ENCODE peak calls at places on chromosome X, in seven cellular contexts. One of them, this sample, is unnamed.

GRCh38 chrX:118520206-118520857 is 24.7 kb downstream of the DOCK11 start:
- DNase-seq in NB4: no peak
- DNase-seq in HepG2: no peak
- DNase-seq in pancreas: no peak
- DNase-seq in SK-N-SH: no peak
- DNase-seq in brain microvascular endothelial cell: peak; percentile 51
- DNase-seq in esophagus muscularis mucosa: no peak
- DNase-seq in this sample: no peak

GRCh38 chrX:11474576-11474975 is 181.4 kb downstream of the AMELX start:
- DNase-seq in pancreas: no peak
- DNase-seq in HepG2: no peak
- DNase-seq in esophagus muscularis mucosa: no peak
- DNase-seq in NB4: no peak
- DNase-seq in SK-N-SH: no peak
- DNase-seq in brain microvascular endothelial cell: no peak
- DNase-seq in this sample: no peak

GRCh38 chrX:101136235-101136634 is 38.2 kb downstream of the CENPI start:
- DNase-seq in brain microvascular endothelial cell: no peak
- DNase-seq in NB4: no peak
- DNase-seq in HepG2: no peak
- DNase-seq in SK-N-SH: no peak
- DNase-seq in pancreas: no peak
- DNase-seq in esophagus muscularis mucosa: no peak
- DNase-seq in this sample: no peak

GRCh38 chrX:1453951-1454785 is 1.5 kb upstream of the ASMTL start:
- DNase-seq in HepG2: peak; percentile 70
- DNase-seq in pancreas: peak; percentile 89
- DNase-seq in SK-N-SH: peak; percentile 85
- DNase-seq in NB4: peak; percentile 82
- DNase-seq in esophagus muscularis mucosa: peak; percentile 97
- DNase-seq in brain microvascular endothelial cell: peak; percentile 62
- DNase-seq in this sample: peak; percentile 87

GRCh38 chrX:48972214-48973164 is 845 bp upstream of the KCND1 start:
- DNase-seq in esophagus muscularis mucosa: no peak
- DNase-seq in NB4: peak; percentile 57
- DNase-seq in pancreas: no peak
- DNase-seq in HepG2: peak; percentile 16
- DNase-seq in SK-N-SH: peak; percentile 70
- DNase-seq in brain microvascular endothelial cell: peak; percentile 37
- DNase-seq in this sample: peak; percentile 47

GRCh38 chrX:69088171-69088938 is 76.9 kb downstream of the PJA1 start:
- DNase-seq in esophagus muscularis mucosa: no peak
- DNase-seq in NB4: no peak
- DNase-seq in SK-N-SH: peak; percentile 62
- DNase-seq in pancreas: peak; percentile 37
- DNase-seq in HepG2: no peak
- DNase-seq in brain microvascular endothelial cell: no peak
- DNase-seq in this sample: no peak

GRCh38 chrX:23554304-23554703 is 113.0 kb upstream of the PRDX4 start:
- DNase-seq in esophagus muscularis mucosa: no peak
- DNase-seq in pancreas: no peak
- DNase-seq in NB4: peak; percentile 46
- DNase-seq in HepG2: peak; percentile 6
- DNase-seq in SK-N-SH: peak; percentile 10
- DNase-seq in brain microvascular endothelial cell: peak; percentile 7
- DNase-seq in this sample: peak; percentile 47

GRCh38 chrX:30521440-30522182 is 56.0 kb downstream of the TASL start:
- DNase-seq in HepG2: no peak
- DNase-seq in esophagus muscularis mucosa: no peak
- DNase-seq in SK-N-SH: no peak
- DNase-seq in NB4: no peak
- DNase-seq in pancreas: no peak
- DNase-seq in brain microvascular endothelial cell: peak; percentile 63
- DNase-seq in this sample: no peak

GRCh38 chrX:22349116-22349515 is 76.4 kb downstream of the CBLL2 start:
- DNase-seq in brain microvascular endothelial cell: no peak
- DNase-seq in pancreas: no peak
- DNase-seq in NB4: no peak
- DNase-seq in HepG2: no peak
- DNase-seq in SK-N-SH: no peak
- DNase-seq in esophagus muscularis mucosa: no peak
- DNase-seq in this sample: no peak

GRCh38 chrX:154986826-154987575 is 35.5 kb downstream of the F8 start:
- DNase-seq in pancreas: no peak
- DNase-seq in brain microvascular endothelial cell: no peak
- DNase-seq in NB4: peak; percentile 8
- DNase-seq in HepG2: no peak
- DNase-seq in SK-N-SH: no peak
- DNase-seq in esophagus muscularis mucosa: no peak
- DNase-seq in this sample: peak; percentile 5

GRCh38 chrX:18255059-18255458 is 34.4 kb upstream of the BEND2 start:
- DNase-seq in NB4: no peak
- DNase-seq in SK-N-SH: no peak
- DNase-seq in pancreas: no peak
- DNase-seq in esophagus muscularis mucosa: no peak
- DNase-seq in brain microvascular endothelial cell: no peak
- DNase-seq in HepG2: no peak
- DNase-seq in this sample: peak; percentile 2

GRCh38 chrX:18701621-18702361 is 5.7 kb upstream of the PPEF1 start:
- DNase-seq in HepG2: peak; percentile 4
- DNase-seq in esophagus muscularis mucosa: no peak
- DNase-seq in pancreas: no peak
- DNase-seq in NB4: no peak
- DNase-seq in SK-N-SH: no peak
- DNase-seq in brain microvascular endothelial cell: peak; percentile 40
- DNase-seq in this sample: no peak

GRCh38 chrX:16240231-16240905 is 73.1 kb downstream of the MAGEB17 start:
- DNase-seq in HepG2: no peak
- DNase-seq in NB4: no peak
- DNase-seq in esophagus muscularis mucosa: no peak
- DNase-seq in SK-N-SH: no peak
- DNase-seq in brain microvascular endothelial cell: no peak
- DNase-seq in pancreas: no peak
- DNase-seq in this sample: no peak

GRCh38 chrX:17046478-17047097 is 100.1 kb downstream of the REPS2 start:
- DNase-seq in pancreas: no peak
- DNase-seq in brain microvascular endothelial cell: peak; percentile 76
- DNase-seq in esophagus muscularis mucosa: no peak
- DNase-seq in SK-N-SH: peak; percentile 51
- DNase-seq in HepG2: peak; percentile 41
- DNase-seq in NB4: peak; percentile 71
- DNase-seq in this sample: peak; percentile 60

GRCh38 chrX:56563231-56564116 is at the start of gene UBQLN2:
- DNase-seq in esophagus muscularis mucosa: no peak
- DNase-seq in NB4: peak; percentile 85
- DNase-seq in HepG2: peak; percentile 30
- DNase-seq in SK-N-SH: peak; percentile 77
- DNase-seq in pancreas: peak; percentile 87
- DNase-seq in brain microvascular endothelial cell: peak; percentile 62
- DNase-seq in this sample: peak; percentile 84

GRCh38 chrX:12910851-12911461 is 4.5 kb downstream of the TLR8 start:
- DNase-seq in brain microvascular endothelial cell: no peak
- DNase-seq in NB4: no peak
- DNase-seq in SK-N-SH: no peak
- DNase-seq in esophagus muscularis mucosa: no peak
- DNase-seq in HepG2: no peak
- DNase-seq in pancreas: no peak
- DNase-seq in this sample: no peak

GRCh38 chrX:110034036-110034435 is 31.1 kb downstream of the TMEM164 start:
- DNase-seq in brain microvascular endothelial cell: no peak
- DNase-seq in esophagus muscularis mucosa: no peak
- DNase-seq in pancreas: no peak
- DNase-seq in NB4: no peak
- DNase-seq in SK-N-SH: no peak
- DNase-seq in HepG2: no peak
- DNase-seq in this sample: no peak

GRCh38 chrX:425056-425455 is 38.3 kb upstream of the PPP2R3B start:
- DNase-seq in esophagus muscularis mucosa: no peak
- DNase-seq in NB4: no peak
- DNase-seq in HepG2: no peak
- DNase-seq in SK-N-SH: no peak
- DNase-seq in brain microvascular endothelial cell: no peak
- DNase-seq in pancreas: no peak
- DNase-seq in this sample: no peak

GRCh38 chrX:431032-431431 is 44.3 kb upstream of the PPP2R3B start:
- DNase-seq in esophagus muscularis mucosa: no peak
- DNase-seq in pancreas: no peak
- DNase-seq in NB4: no peak
- DNase-seq in brain microvascular endothelial cell: no peak
- DNase-seq in HepG2: no peak
- DNase-seq in SK-N-SH: no peak
- DNase-seq in this sample: no peak

GRCh38 chrX:426881-427280 is 40.2 kb upstream of the PPP2R3B start:
- DNase-seq in esophagus muscularis mucosa: no peak
- DNase-seq in NB4: no peak
- DNase-seq in pancreas: no peak
- DNase-seq in SK-N-SH: no peak
- DNase-seq in brain microvascular endothelial cell: peak; percentile 22
- DNase-seq in HepG2: no peak
- DNase-seq in this sample: no peak

GRCh38 chrX:429266-429825 is 42.6 kb upstream of the PPP2R3B start:
- DNase-seq in brain microvascular endothelial cell: no peak
- DNase-seq in SK-N-SH: no peak
- DNase-seq in HepG2: no peak
- DNase-seq in NB4: no peak
- DNase-seq in pancreas: no peak
- DNase-seq in esophagus muscularis mucosa: no peak
- DNase-seq in this sample: no peak

DNA sequence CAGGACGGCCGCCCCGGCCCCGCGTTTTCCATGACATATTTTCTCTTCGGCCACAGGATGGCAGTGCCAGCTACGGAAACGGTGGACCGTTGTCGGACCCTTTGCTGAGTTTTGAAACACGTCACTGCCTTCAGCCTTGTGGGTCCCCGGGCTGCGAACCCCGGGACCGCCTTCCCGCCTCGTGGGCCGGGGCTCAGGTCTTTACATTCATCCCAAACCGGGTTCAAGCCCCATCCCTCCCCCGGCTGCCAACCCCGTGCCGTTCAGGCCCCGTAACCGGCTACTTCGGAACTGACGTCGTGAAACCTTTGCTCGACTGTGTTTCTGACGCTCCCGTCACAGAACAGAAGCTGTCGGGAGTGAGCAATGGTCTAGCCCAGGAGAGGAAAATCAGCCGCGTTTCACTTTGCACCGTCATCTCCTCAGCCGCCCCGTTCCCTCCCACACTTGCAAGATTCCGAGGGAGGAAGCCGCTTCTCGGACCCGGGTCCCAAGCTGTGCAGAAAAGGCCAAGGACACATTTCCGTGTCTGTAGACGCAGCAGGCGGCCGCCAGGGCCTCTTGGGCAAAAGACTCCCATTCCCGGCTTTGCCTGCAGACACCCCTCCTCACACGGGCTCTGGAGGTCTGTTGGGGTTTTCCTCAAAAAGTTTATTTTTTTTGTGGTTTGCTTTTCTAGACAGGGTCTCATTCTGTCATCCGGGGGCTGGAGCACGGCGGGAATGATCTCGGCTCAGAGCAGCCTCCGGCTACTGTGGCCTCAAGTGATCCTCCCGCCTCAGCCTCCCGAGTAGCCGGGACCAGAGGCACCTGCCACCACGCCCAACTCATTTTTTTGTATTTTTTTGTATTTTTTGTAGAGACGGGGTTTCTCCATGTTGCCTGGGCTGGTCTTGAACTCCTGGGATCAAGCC is 41.4 kb upstream of the PPP2R3B start:
- DNase-seq in HepG2: peak; percentile 19
- DNase-seq in brain microvascular endothelial cell: peak; percentile 20
- DNase-seq in pancreas: no peak
- DNase-seq in SK-N-SH: peak; percentile 54
- DNase-seq in NB4: peak; percentile 63
- DNase-seq in esophagus muscularis mucosa: no peak
- DNase-seq in this sample: no peak
- TF ChIP-seq CTCF in HepG2: peak; percentile 71
- TF ChIP-seq CTCF in brain microvascular endothelial cell: peak; percentile 63
- TF ChIP-seq CTCF in pancreas: no peak
- TF ChIP-seq CTCF in SK-N-SH: peak; percentile 49
- TF ChIP-seq CTCF in NB4: no peak
- TF ChIP-seq CTCF in esophagus muscularis mucosa: no peak
- TF ChIP-seq CTCF in this sample: no peak

DNA sequence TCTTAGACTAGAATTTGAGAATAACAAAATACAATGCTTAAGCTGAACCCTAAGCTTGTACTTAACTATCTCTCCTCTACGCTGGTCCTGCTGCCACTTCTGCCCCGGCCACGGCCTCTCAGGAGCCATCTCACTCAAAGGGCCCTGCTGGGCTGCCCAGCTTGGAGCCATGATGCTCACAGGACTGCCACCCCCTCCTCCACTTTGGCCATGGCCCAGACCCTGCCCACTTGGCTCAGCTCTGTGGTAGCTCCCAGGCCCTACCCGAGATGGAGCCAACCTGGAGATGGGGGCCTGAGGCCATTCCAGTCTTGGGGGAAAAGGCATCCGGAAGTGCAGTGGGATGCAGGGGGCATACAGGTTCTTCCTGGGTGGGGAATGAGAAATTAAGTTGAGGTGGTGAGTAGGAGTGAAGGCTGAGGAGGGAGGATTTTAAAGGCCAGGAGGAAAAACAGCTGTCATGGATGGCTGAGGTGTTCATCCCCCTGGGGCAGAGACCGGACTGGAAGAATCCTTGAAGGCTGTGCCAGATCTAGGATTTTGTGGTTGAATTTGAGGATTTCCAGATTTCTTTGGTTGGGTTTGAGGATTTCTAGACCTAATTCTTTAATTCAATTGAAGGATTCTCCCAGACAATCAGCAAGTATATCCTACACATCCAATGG is 824 bp downstream of the SASH3 start:
- DNase-seq in SK-N-SH: no peak
- DNase-seq in HepG2: no peak
- DNase-seq in NB4: no peak
- DNase-seq in esophagus muscularis mucosa: no peak
- DNase-seq in brain microvascular endothelial cell: no peak
- DNase-seq in pancreas: no peak
- DNase-seq in this sample: no peak
- H3K4me3 ChIP-seq in SK-N-SH: no peak overlapping the region
- H3K4me3 ChIP-seq in HepG2: no peak overlapping the region
- H3K4me3 ChIP-seq in NB4: peak overlapping the region; percentile 88
- H3K4me3 ChIP-seq in esophagus muscularis mucosa: peak overlapping the region; percentile 21
- H3K4me3 ChIP-seq in brain microvascular endothelial cell: no peak overlapping the region
- H3K4me3 ChIP-seq in pancreas: no peak overlapping the region
- H3K4me3 ChIP-seq in this sample: peak overlapping the region; percentile 92

GRCh38 chrX:131402124-131402811 is 113.2 kb upstream of the IGSF1 start:
- DNase-seq in pancreas: no peak
- DNase-seq in HepG2: no peak
- DNase-seq in esophagus muscularis mucosa: no peak
- DNase-seq in brain microvascular endothelial cell: no peak
- DNase-seq in NB4: no peak
- DNase-seq in SK-N-SH: no peak
- DNase-seq in this sample: no peak

GRCh38 chrX:131399692-131400428 is 110.8 kb upstream of the IGSF1 start:
- DNase-seq in HepG2: no peak
- DNase-seq in brain microvascular endothelial cell: no peak
- DNase-seq in pancreas: no peak
- DNase-seq in esophagus muscularis mucosa: no peak
- DNase-seq in SK-N-SH: no peak
- DNase-seq in NB4: no peak
- DNase-seq in this sample: no peak

GRCh38 chrX:131405497-131405896 is 116.4 kb upstream of the IGSF1 start:
- DNase-seq in pancreas: no peak
- DNase-seq in esophagus muscularis mucosa: no peak
- DNase-seq in HepG2: no peak
- DNase-seq in SK-N-SH: no peak
- DNase-seq in brain microvascular endothelial cell: no peak
- DNase-seq in NB4: no peak
- DNase-seq in this sample: peak; percentile 9
- TF ChIP-seq CTCF in pancreas: no peak
- TF ChIP-seq CTCF in esophagus muscularis mucosa: no peak
- TF ChIP-seq CTCF in HepG2: no peak
- TF ChIP-seq CTCF in SK-N-SH: peak; percentile 32
- TF ChIP-seq CTCF in brain microvascular endothelial cell: no peak
- TF ChIP-seq CTCF in NB4: no peak
- TF ChIP-seq CTCF in this sample: peak; percentile 18

GRCh38 chrX:135345328-135345645 is 36.0 kb downstream of the ETDC start:
- DNase-seq in esophagus muscularis mucosa: no peak
- DNase-seq in HepG2: no peak
- DNase-seq in brain microvascular endothelial cell: peak; percentile 27
- DNase-seq in NB4: no peak
- DNase-seq in SK-N-SH: peak; percentile 30
- DNase-seq in pancreas: no peak
- DNase-seq in this sample: no peak
- H3K4me3 ChIP-seq in esophagus muscularis mucosa: peak overlapping the region; percentile 76
- H3K4me3 ChIP-seq in HepG2: peak overlapping the region; percentile 73
- H3K4me3 ChIP-seq in brain microvascular endothelial cell: peak overlapping the region; percentile 75
- H3K4me3 ChIP-seq in NB4: peak overlapping the region; percentile 83
- H3K4me3 ChIP-seq in SK-N-SH: peak overlapping the region; percentile 69
- H3K4me3 ChIP-seq in pancreas: peak overlapping the region; percentile 59
- H3K4me3 ChIP-seq in this sample: peak overlapping the region; percentile 89